ENCODE peak calls at places on chromosomes 11 and 22, in seven cellular contexts. L, Z, F, H, Q, E and I are unnamed samples.

GRCh38 chr22:49767355-49768062 is 60.2 kb downstream of the BRD1 start:
- DNase-seq in Z (peak; percentile 58), L (peak; percentile 57), E (peak; percentile 72), H (peak; percentile 7), Q (peak; percentile 38), F (peak; percentile 50), I (peak; percentile 55)

GRCh38 chr11:33266418-33267215 is 9.4 kb downstream of the HIPK3 start:
- DNase-seq in L (peak; percentile 58), E (no peak), H (no peak), Q (no peak), F (no peak), Z (peak; percentile 75), I (no peak)

GRCh38 chr11:64971421-64972233 is at the start of gene MAJIN:
- DNase-seq in H (peak; percentile 69), Z (no peak), Q (peak; percentile 71), L (peak; percentile 41), E (no peak), F (peak; percentile 51), I (peak; percentile 95)

GRCh38 chr11:111946499-111946898 is 9.4 kb downstream of the DIXDC1 start:
- DNase-seq in H (no peak), E (no peak), Q (no peak), Z (no peak), L (no peak), F (no peak), I (no peak)

GRCh38 chr11:36953986-36954385 is 355.9 kb upstream of the RAG2 start:
- DNase-seq in E (no peak), Q (no peak), Z (no peak), L (no peak), F (no peak), H (no peak), I (no peak)

GRCh38 chr11:47234669-47235075 is 13.9 kb downstream of the ACP2 start:
- DNase-seq in E (peak; percentile 4), Q (no peak), L (peak; percentile 13), F (no peak), H (no peak), Z (no peak), I (no peak)

GRCh38 chr11:77211594-77212251 is 83.7 kb downstream of the MYO7A start:
- DNase-seq in Q (no peak), L (no peak), Z (no peak), E (no peak), F (no peak), H (no peak), I (no peak)

GRCh38 chr11:68191661-68192579 is 21.2 kb downstream of the KMT5B start:
- DNase-seq in E (no peak), L (peak; percentile 31), H (no peak), Q (no peak), F (no peak), Z (no peak), I (no peak)

GRCh38 chr11:104256525-104256924 is 92.6 kb upstream of the PDGFD start:
- DNase-seq in F (no peak), L (peak; percentile 13), E (no peak), Q (no peak), Z (no peak), H (no peak), I (no peak)

GRCh38 chr22:25098445-25099081 is 101.1 kb upstream of the CRYBB3 start:
- DNase-seq in Q (no peak), Z (no peak), L (no peak), F (no peak), H (no peak), E (no peak), I (no peak)

GRCh38 chr22:26768986-26769385 is 111.6 kb downstream of the MIAT start:
- DNase-seq in L (no peak), Q (no peak), H (no peak), Z (no peak), E (no peak), F (no peak), I (no peak)

GRCh38 chr22:49929553-49929979 is 11.1 kb downstream of the CRELD2 start:
- DNase-seq in F (no peak), L (no peak), E (peak; percentile 97), Q (no peak), Z (no peak), H (no peak), I (peak; percentile 77)

GRCh38 chr22:30178180-30179126 is 68.1 kb downstream of the LIF start:
- DNase-seq in F (no peak), H (no peak), E (no peak), Z (no peak), Q (no peak), L (no peak), I (no peak)

GRCh38 chr11:47879259-47880184 is 31.4 kb upstream of the NUP160 start:
- DNase-seq in Q (no peak), Z (no peak), H (no peak), L (no peak), F (no peak), E (no peak), I (no peak)

GRCh38 chr22:46053563-46054090 is 76.7 kb upstream of the WNT7B start:
- DNase-seq in Q (no peak), E (peak; percentile 94), H (peak; percentile 69), L (peak; percentile 38), Z (no peak), F (no peak), I (peak; percentile 29)

GRCh38 chr22:30874431-30875370 is 93.9 kb downstream of the MORC2 start:
- DNase-seq in Q (no peak), Z (no peak), H (no peak), L (no peak), E (peak; percentile 9), F (no peak), I (no peak)

GRCh38 chr11:83097671-83098070 is 26.0 kb upstream of the RAB30 start:
- DNase-seq in E (no peak), L (peak; percentile 29), H (no peak), Q (no peak), Z (no peak), F (no peak), I (no peak)

GRCh38 chr22:25067851-25068421 is 115.4 kb downstream of the KIAA1671 start:
- DNase-seq in F (no peak), E (peak; percentile 86), L (no peak), Z (no peak), H (no peak), Q (no peak), I (no peak)

GRCh38 chr22:40594346-40594745 is 42.2 kb downstream of the MRTFA start:
- DNase-seq in H (no peak), Q (no peak), Z (no peak), E (no peak), F (no peak), L (no peak), I (no peak)

GRCh38 chr22:38135133-38135706 is 24.7 kb upstream of the BAIAP2L2 start:
- DNase-seq in F (no peak), Q (no peak), L (peak; percentile 90), E (no peak), Z (no peak), H (peak; percentile 48), I (no peak)

GRCh38 chr11:19762266-19762665 is 49.6 kb downstream of the NAV2 start:
- DNase-seq in H (no peak), Q (no peak), F (no peak), E (no peak), L (no peak), Z (no peak), I (no peak)

GRCh38 chr11:46977038-46977818 is 40.7 kb downstream of the CSTPP1 start:
- DNase-seq in Z (peak; percentile 81), F (no peak), L (no peak), Q (peak; percentile 23), H (no peak), E (no peak), I (no peak)

GRCh38 chr11:72278911-72279310 is 34.9 kb upstream of the PHOX2A start:
- DNase-seq in E (no peak), Q (no peak), Z (no peak), F (no peak), L (peak; percentile 73), H (no peak), I (no peak)
- TF ChIP-seq RFX5 in E (no peak), Q (no peak), Z (no peak), F (no peak), L (no peak), H (no peak), I (no peak)

GRCh38 chr11:106160494-106160893 is 83.0 kb downstream of the AASDHPPT start:
- DNase-seq in Z (no peak), E (no peak), F (no peak), L (no peak), Q (no peak), H (no peak), I (no peak)
- TF ChIP-seq RFX5 in Z (no peak), E (no peak), F (no peak), L (no peak), Q (no peak), H (no peak), I (no peak)

DNA sequence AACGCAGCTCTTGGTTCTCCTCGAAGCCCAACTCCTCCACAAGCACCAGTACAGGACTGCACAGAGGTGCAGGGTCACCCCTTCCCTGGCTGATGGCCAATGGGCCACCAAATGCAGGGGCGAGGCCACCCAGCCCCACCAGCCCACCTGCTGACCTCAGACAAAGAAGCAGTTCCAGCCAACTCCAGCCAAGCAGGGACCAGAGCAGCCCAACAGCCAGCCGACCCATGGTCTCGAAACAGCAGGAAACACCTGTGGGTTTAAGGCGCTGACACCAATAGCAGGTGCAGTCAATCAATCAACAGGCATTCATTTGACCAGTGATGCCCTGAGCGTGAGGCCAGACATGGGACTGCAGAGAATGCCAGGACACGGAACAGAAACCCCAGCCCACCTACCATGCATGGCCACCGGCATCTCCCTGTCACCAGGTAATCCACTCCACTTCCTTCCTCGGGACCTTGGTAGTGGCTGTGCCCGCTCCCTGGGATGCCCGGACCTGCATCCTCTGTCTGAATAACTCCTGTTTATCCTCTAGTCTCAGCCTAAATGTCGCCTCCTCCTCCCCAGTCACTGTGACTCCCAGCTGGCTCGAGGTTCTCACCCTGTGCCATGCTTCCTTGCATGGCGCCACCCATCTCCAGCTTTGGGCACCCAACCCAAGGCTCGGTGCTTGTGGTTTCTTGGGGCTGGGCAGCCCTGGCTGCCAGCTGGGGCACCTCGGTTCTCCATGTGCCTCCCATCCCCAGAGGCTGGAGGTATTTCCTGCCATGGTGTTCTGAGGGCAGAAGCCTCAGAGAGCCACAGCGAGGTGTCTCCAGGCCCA is 1475.4 kb downstream of the BRD1 start:
- DNase-seq in H (no peak), L (no peak), F (no peak), E (no peak), Z (no peak), Q (no peak), I (no peak)
- TF ChIP-seq RFX5 in H (no peak), L (no peak), F (no peak), E (no peak), Z (no peak), Q (no peak), I (no peak)

GRCh38 chr11:12871251-12871650 is 137.9 kb upstream of the RASSF10 start:
- DNase-seq in H (no peak), Z (no peak), E (no peak), F (no peak), L (no peak), Q (no peak), I (no peak)

GRCh38 chr11:12867531-12867930 is 141.6 kb upstream of the RASSF10 start:
- DNase-seq in E (no peak), H (no peak), L (no peak), Q (no peak), F (no peak), Z (no peak), I (peak; percentile 65)

GRCh38 chr11:12865871-12866595 is 143.1 kb upstream of the RASSF10 start:
- DNase-seq in F (no peak), E (no peak), L (no peak), H (no peak), Z (no peak), Q (no peak), I (no peak)

GRCh38 chr11:12871788-12872321 is 137.3 kb upstream of the RASSF10 start:
- DNase-seq in H (no peak), F (no peak), Q (no peak), L (peak; percentile 42), Z (no peak), E (no peak), I (peak; percentile 41)

GRCh38 chr11:12868315-12869073 is 140.6 kb upstream of the RASSF10 start:
- DNase-seq in L (peak; percentile 27), Z (no peak), F (no peak), E (no peak), H (no peak), Q (no peak), I (no peak)
- TF ChIP-seq RFX5 in L (no peak), Z (no peak), F (no peak), E (no peak), H (no peak), Q (no peak), I (no peak)